ENCODE peak calls at places on chromosome X, in six cellular contexts. F is SK-N-SH, T is mucosa of descending colon, U is IMR-90, P is GM23338, I is thyroid gland. C is an unnamed sample.
A peak's percentile ranks its signal among the peaks of the same experiment; 100 is the strongest.

GRCh38 chrX:70422886-70423336 is at the start of gene GDPD2:
- DNase-seq in F (peak; percentile 46), T (peak; percentile 47), U (no peak), P (peak; percentile 77), I (peak; percentile 44), C (peak; percentile 7)

GRCh38 chrX:42954880-42955279 is 176.9 kb upstream of the PPP1R2C start:
- DNase-seq in F (no peak), T (no peak), U (no peak), P (no peak), I (no peak), C (no peak)

GRCh38 chrX:7132335-7133035 is 15.0 kb upstream of the STS start:
- DNase-seq in F (no peak), T (peak; percentile 93), U (peak; percentile 73), P (peak; percentile 71), I (peak; percentile 55), C (peak; percentile 82)

GRCh38 chrX:110786486-110786885 is 9.1 kb downstream of the CHRDL1 start:
- DNase-seq in F (no peak), T (no peak), U (peak; percentile 68), P (no peak), I (no peak), C (peak; percentile 47)

GRCh38 chrX:144006811-144007210 is 122.9 kb downstream of the UBE2NL start:
- DNase-seq in F (no peak), T (no peak), U (no peak), P (no peak), I (no peak), C (peak; percentile 76)

GRCh38 chrX:84046403-84046984 is 141.5 kb downstream of the RPS6KA6 start:
- DNase-seq in F (peak; percentile 30), T (peak; percentile 5), U (peak; percentile 38), P (peak; percentile 56), I (peak; percentile 25), C (peak; percentile 37)

GRCh38 chrX:150198776-150199175 is 164.3 kb upstream of the MAMLD1 start:
- DNase-seq in F (no peak), T (no peak), U (no peak), P (no peak), I (no peak), C (peak; percentile 22)

GRCh38 chrX:9494806-9495205 is 29.9 kb downstream of the TBL1X start:
- DNase-seq in F (no peak), T (no peak), U (peak; percentile 41), P (no peak), I (no peak), C (peak; percentile 69)

GRCh38 chrX:7318246-7318645 is 170.3 kb upstream of the PUDP start:
- DNase-seq in F (no peak), T (no peak), U (peak; percentile 24), P (no peak), I (no peak), C (peak; percentile 7)

GRCh38 chrX:739611-740010 is 109.0 kb downstream of the SHOX start:
- DNase-seq in F (no peak), T (no peak), U (no peak), P (no peak), I (no peak), C (no peak)

GRCh38 chrX:123217077-123217476 is 33.0 kb downstream of the GRIA3 start:
- DNase-seq in F (no peak), T (no peak), U (no peak), P (no peak), I (no peak), C (peak; percentile 78)

GRCh38 chrX:143642426-143642825 is 6.5 kb upstream of the SLITRK4 start:
- DNase-seq in F (no peak), T (no peak), U (no peak), P (no peak), I (no peak), C (no peak)

DNA sequence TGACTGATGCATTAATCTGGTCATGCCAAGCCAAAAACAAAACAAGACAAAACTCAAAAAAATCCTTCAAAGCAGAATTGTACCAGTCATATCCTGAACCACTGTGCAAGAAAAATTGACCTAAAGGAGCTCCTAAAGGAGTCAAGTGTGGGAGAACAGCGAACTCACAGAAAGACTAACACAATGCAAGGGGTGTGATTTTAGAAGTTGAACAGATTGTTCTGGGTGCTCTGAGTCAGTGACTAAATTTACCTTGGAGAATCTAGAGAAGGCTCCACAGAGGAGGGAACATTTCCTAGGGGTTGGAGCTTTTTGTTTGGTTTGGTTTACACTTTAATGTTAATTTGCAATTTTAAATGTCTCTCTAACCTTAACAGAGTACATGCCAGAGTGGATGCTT is 48.9 kb upstream of the PHF8 start:
- DNase-seq in F (no peak), T (no peak), U (no peak), P (no peak), I (no peak), C (peak; percentile 43)
- H3K4me3 ChIP-seq in F (no peak overlapping the region), T (no peak overlapping the region), U (no peak overlapping the region), P (no peak overlapping the region), I (no peak overlapping the region), C (no peak overlapping the region)

DNA sequence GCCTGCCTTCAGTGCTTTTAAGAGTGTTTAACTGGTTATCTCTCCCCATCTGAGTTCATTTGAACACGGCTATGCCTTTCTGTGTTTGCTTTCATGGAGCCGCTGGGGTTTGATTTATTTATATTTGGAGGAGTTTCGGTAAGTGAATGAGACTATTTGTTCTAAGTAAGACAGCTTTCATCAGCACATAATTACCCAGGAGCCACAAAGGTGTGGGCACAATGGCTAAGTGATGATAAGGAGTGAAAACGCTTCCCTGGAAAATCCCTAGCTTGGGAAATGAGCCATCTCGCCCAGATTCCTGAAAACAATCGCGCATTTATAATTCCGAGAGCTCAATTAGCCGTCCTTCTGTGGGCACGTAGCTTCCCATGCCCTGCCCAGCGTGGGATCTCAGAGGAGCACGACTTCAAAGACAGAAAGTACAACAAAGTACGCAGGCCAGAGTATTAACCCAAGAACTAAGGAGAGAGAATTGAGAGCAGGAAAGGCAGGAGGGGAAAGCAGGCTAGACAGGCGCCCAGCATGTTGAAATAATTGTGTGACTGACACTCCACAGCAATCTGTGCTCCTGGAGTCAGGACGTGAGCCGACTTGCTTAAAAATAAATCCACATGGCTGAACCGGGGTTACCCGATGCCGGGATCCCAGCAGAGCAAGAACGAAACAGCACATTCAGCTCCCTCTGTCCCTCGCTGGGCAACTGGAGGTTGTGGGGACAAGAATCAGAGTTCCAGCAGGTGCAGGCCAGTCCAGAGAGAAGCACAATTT is 99.0 kb downstream of the DHRSX start:
- DNase-seq in F (no peak), T (peak; percentile 19), U (no peak), P (no peak), I (no peak), C (no peak)
- TF ChIP-seq CTCF in F (no peak), T (no peak), U (no peak), P (no peak), I (no peak), C (no peak)

DNA sequence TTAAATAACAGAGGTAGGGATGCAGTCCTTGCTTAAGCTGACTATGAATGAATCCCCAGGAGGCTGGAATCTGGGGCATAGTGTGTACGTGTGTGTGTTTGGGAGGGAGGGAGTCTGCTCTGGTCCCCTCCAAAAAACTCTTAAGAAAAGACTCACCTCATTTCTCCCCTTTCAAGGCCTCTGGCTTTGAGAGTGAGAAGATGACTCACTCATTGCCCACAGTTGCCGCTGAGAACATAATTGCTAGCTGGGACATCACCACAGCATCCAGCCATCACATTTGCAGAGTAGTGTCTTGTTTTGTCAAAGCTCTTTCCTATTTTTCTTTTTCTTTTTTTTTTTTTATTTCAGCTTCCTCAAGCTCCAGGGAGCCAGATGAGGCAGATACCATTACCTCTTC is 61.7 kb upstream of the LAS1L start:
- DNase-seq in F (no peak), T (peak; percentile 19), U (peak; percentile 49), P (no peak), I (no peak), C (peak; percentile 58)
- H3K4me3 ChIP-seq in F (no peak overlapping the region), T (no peak overlapping the region), U (no peak overlapping the region), P (no peak overlapping the region), I (no peak overlapping the region), C (no peak overlapping the region)

DNA sequence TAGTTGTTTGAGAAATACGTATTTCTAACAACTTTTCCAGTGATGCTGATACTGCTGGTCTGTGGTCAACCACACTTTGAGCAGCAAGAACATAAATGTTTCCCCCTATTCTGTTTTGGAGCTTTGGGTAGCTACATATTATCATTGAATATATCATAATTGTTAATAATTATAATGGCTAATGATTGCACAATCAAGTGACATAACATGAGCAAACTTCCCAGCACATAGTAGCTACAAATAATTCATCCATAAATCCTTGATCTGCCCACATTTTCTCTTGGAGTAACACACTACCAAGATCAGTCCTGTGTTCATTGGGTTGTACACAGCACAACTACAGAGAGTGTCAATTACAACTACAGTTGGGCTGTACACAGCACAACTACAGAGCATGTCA is 436.3 kb upstream of the MAGEB18 start:
- DNase-seq in F (no peak), T (no peak), U (no peak), P (no peak), I (no peak), C (no peak)
- TF ChIP-seq CTCF in F (no peak), T (no peak), U (no peak), P (no peak), I (no peak), C (no peak)

GRCh38 chrX:39196192-39197102 is 395.2 kb downstream of the MID1IP1 start:
- DNase-seq in F (no peak), T (peak; percentile 13), U (peak; percentile 2), P (peak; percentile 6), I (no peak), C (peak; percentile 85)
- H3K4me3 ChIP-seq in F (no peak overlapping the region), T (no peak overlapping the region), U (no peak overlapping the region), P (no peak overlapping the region), I (no peak overlapping the region), C (no peak overlapping the region)

C was measured in fibroblast of mammary gland.